ENCODE peak calls at places on chromosomes 7 and 10, in seven cellular contexts. Z is GM20000, S is PC-9, A is choroid plexus epithelial cell, X is endothelial cell, O is osteocyte, Y is fibroblast of the aortic adventitia. P is an unnamed sample.

GRCh38 chr10:2964632-2965296 is 102.6 kb upstream of the PFKP start:
- DNase-seq in Z (no peak), S (no peak), A (peak), X (peak), O (no peak), Y (no peak), P (no peak)

GRCh38 chr10:70853031-70853430 is 35.3 kb downstream of the PCBD1 start:
- DNase-seq in Z (no peak), S (no peak), A (no peak), X (no peak), O (no peak), Y (no peak), P (no peak)

GRCh38 chr10:22821501-22821900 is 106.4 kb upstream of the ARMC3 start:
- DNase-seq in Z (no peak), S (no peak), A (peak), X (no peak), O (no peak), Y (peak), P (peak)

GRCh38 chr7:151428393-151429231 is 11.3 kb downstream of the CRYGN start:
- DNase-seq in Z (no peak), S (peak), A (peak), X (no peak), O (no peak), Y (peak), P (peak)

GRCh38 chr7:126809188-126809587 is 443.6 kb downstream of the GRM8 start:
- DNase-seq in Z (no peak), S (no peak), A (no peak), X (no peak), O (no peak), Y (no peak), P (no peak)

GRCh38 chr7:93115796-93116195 is 2.0 kb downstream of the SAMD9 start:
- DNase-seq in Z (no peak), S (peak), A (peak), X (no peak), O (no peak), Y (peak), P (peak)

GRCh38 chr10:32114500-32114899 is 58.3 kb upstream of the KIF5B start:
- DNase-seq in Z (no peak), S (peak), A (no peak), X (no peak), O (no peak), Y (no peak), P (no peak)

GRCh38 chr10:116653885-116654284 is 33.1 kb downstream of the PNLIPRP2 start:
- DNase-seq in Z (no peak), S (no peak), A (no peak), X (no peak), O (no peak), Y (no peak), P (no peak)

GRCh38 chr7:41053830-41054229 is 649.1 kb downstream of the INHBA start:
- DNase-seq in Z (no peak), S (no peak), A (peak), X (no peak), O (no peak), Y (no peak), P (peak)

GRCh38 chr10:103512591-103513382 is 19.3 kb downstream of the NEURL1 start:
- DNase-seq in Z (no peak), S (no peak), A (no peak), X (no peak), O (no peak), Y (no peak), P (no peak)

GRCh38 chr10:73937333-73938020 is 26.5 kb downstream of the PLAU start:
- DNase-seq in Z (no peak), S (no peak), A (no peak), X (peak), O (no peak), Y (peak), P (no peak)

GRCh38 chr7:31935671-31936070 is 134.5 kb downstream of the PDE1C start:
- DNase-seq in Z (no peak), S (no peak), A (no peak), X (no peak), O (no peak), Y (no peak), P (no peak)

GRCh38 chr7:50659329-50659965 is 94.2 kb upstream of the DDC start:
- DNase-seq in Z (no peak), S (no peak), A (no peak), X (no peak), O (peak), Y (no peak), P (no peak)

GRCh38 chr10:31099664-31100063 is 68.0 kb upstream of the ZNF438 start:
- DNase-seq in Z (no peak), S (peak), A (peak), X (no peak), O (no peak), Y (no peak), P (no peak)

GRCh38 chr7:128053023-128053422 is 21.8 kb upstream of the LRRC4 start:
- DNase-seq in Z (no peak), S (no peak), A (peak), X (no peak), O (no peak), Y (peak), P (no peak)

GRCh38 chr7:127854383-127854782 is 176.9 kb downstream of the LRRC4 start:
- DNase-seq in Z (no peak), S (no peak), A (no peak), X (no peak), O (no peak), Y (no peak), P (no peak)

GRCh38 chr10:75959209-75959608 is 527.8 kb downstream of the LRMDA start:
- DNase-seq in Z (no peak), S (peak), A (peak), X (no peak), O (no peak), Y (peak), P (peak)

GRCh38 chr10:82966130-82966529 is 1091.1 kb downstream of the NRG3 start:
- DNase-seq in Z (no peak), S (no peak), A (no peak), X (no peak), O (no peak), Y (no peak), P (no peak)

GRCh38 chr10:82968533-82968932 is 1093.5 kb downstream of the NRG3 start:
- DNase-seq in Z (no peak), S (no peak), A (no peak), X (no peak), O (no peak), Y (peak), P (no peak)

GRCh38 chr10:82969405-82969804 is 1094.4 kb downstream of the NRG3 start:
- DNase-seq in Z (peak), S (no peak), A (peak), X (no peak), O (no peak), Y (peak), P (peak)
- TF ChIP-seq CTCF in Z (no peak), S (peak), A (peak), X (peak), O (peak), Y (no peak), P (peak)

DNA sequence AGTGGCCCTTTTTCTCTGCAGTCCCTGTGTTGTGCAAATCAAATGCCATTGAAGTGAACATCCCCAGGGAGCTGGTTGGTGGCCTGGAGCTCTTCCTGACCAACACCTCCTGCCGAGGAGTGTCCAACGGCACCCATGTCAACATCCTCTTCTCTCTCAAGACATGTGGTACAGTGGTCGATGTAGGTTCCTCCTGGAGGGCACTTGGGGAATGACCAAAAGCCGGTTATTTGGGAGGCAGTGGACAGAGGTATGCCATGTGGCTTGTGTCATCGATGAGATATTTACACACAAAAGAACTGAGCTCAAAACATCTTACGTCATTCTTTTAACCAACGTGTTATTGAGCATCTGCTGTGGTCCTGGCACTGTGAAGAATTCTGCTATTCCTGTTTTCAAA is 19.7 kb downstream of the OIT3 start:
- DNase-seq in Z (no peak), S (no peak), A (no peak), X (no peak), O (no peak), Y (no peak), P (no peak)
- TF ChIP-seq CTCF in Z (no peak), S (no peak), A (no peak), X (no peak), O (no peak), Y (no peak), P (no peak)

GRCh38 chr7:2701406-2701805 is 13.4 kb downstream of the AMZ1 start:
- DNase-seq in Z (no peak), S (no peak), A (no peak), X (no peak), O (no peak), Y (no peak), P (no peak)
- TF ChIP-seq CTCF in Z (no peak), S (no peak), A (no peak), X (no peak), O (no peak), Y (no peak), P (no peak)

GRCh38 chr10:27369832-27370231 is 129.2 kb upstream of the ACBD5 start:
- DNase-seq in Z (no peak), S (no peak), A (peak), X (no peak), O (no peak), Y (peak), P (no peak)
- TF ChIP-seq CTCF in Z (no peak), S (peak), A (peak), X (peak), O (peak), Y (no peak), P (peak)

DNA sequence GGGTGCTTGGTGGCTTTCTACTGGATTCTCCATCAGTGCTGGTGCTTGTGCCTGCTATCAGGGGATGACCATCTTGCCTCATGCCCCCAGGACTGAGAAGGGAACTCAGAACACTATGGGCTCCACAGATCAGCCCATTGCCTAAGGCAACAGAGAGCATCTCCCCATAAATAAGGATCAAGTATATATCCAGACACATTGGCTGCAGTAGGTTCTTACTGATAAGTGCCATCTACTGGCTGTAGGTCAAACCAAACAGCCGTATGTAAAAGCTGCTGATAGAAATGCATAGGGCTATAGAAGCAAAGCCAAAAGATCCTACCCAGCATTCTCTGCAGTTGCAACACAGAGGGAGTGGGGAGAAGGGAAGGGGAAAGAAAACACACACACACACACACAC is 153.7 kb downstream of the CDK14 start:
- DNase-seq in Z (peak), S (no peak), A (peak), X (no peak), O (no peak), Y (peak), P (peak)
- TF ChIP-seq CTCF in Z (no peak), S (no peak), A (peak), X (no peak), O (peak), Y (peak), P (peak)

GRCh38 chr7:118250860-118251494 is 26.5 kb downstream of the ANKRD7 start:
- DNase-seq in Z (no peak), S (no peak), A (peak), X (no peak), O (no peak), Y (peak), P (no peak)
- TF ChIP-seq CTCF in Z (no peak), S (peak), A (peak), X (peak), O (peak), Y (peak), P (peak)

DNA sequence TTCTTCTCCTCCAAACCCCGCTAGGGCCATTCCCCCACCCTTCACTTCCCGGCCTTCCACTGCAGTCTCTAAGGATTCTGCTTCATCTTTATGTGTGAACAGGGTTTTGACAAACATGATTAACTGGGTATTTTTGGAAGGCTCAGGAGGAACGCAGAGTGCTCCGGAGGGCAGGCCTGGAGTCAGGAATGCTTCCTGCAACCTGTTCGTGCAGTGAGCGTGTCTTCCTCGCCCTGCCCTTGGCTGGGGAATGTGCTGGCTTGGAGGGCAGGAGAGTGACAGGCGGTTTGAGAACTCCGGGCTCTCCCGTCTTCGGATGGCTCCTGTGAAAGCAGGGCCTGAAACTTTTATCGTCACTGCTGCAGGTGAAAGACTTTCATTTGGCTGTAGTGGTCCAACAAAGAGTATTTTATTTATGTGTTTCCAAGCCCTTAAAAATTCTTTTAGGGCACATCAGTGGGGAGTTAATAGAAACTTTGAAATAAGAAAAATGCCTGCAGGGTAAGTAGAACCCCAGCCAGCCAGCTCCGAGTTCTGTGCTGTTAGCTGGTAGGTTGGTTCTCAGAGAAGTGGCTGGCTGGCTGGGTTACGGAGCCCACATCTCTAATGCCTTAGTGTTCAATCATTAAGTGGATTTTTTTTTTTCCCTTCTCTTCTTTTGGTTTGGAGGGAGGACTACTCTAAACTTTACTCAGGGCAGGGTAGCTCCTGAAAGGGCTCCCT is 51.0 kb downstream of the TCF7L2 start:
- DNase-seq in Z (no peak), S (no peak), A (no peak), X (no peak), O (no peak), Y (no peak), P (no peak)
- TF ChIP-seq CTCF in Z (no peak), S (no peak), A (no peak), X (no peak), O (peak), Y (peak), P (no peak)

GRCh38 chr10:101304316-101304715 is 49.6 kb upstream of the BTRC start:
- DNase-seq in Z (no peak), S (no peak), A (no peak), X (no peak), O (no peak), Y (no peak), P (no peak)

GRCh38 chr10:101297901-101298451 is 56.0 kb upstream of the BTRC start:
- DNase-seq in Z (peak), S (no peak), A (peak), X (peak), O (peak), Y (peak), P (peak)

GRCh38 chr10:101303087-101303753 is 50.7 kb upstream of the BTRC start:
- DNase-seq in Z (no peak), S (no peak), A (no peak), X (no peak), O (no peak), Y (no peak), P (no peak)

GRCh38 chr10:101299211-101299610 is 54.8 kb upstream of the BTRC start:
- DNase-seq in Z (no peak), S (no peak), A (no peak), X (no peak), O (no peak), Y (no peak), P (no peak)

DNA sequence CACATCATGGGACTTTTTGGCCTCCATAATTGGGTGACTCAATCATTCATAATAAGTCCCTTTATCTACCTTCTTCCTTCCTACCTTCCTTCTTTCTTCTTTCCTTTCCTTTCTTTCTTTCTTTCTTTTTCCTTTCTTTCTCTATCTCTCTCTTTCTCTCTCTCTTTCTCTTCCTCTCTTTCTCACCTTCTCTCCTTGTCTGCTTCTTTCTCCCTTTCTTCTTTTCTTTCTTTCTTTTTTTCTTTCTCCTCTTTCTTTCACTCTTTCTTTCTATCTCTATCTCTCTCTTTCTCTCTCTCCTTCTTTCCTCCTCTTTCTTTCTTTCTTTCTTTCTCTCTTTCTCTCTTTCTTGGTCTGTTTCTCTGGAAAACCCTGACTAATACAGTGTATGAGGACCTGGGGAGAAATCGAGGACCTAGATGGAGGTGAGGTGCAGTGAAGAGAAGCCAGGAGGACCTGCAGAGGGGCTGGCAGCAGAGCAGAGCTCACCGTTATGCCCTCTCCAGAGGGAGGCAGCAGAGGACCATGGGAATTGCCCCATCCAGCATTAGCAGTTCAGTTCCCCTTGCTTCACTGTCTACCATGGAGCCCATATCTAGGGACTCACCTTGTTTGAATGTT is 52.7 kb upstream of the BTRC start:
- DNase-seq in Z (peak), S (no peak), A (peak), X (peak), O (no peak), Y (peak), P (peak)
- TF ChIP-seq CTCF in Z (peak), S (peak), A (peak), X (peak), O (peak), Y (peak), P (peak)

GRCh38 chr7:131071786-131072504 is 255.7 kb upstream of the MKLN1 start:
- DNase-seq in Z (no peak), S (no peak), A (peak), X (no peak), O (no peak), Y (peak), P (peak)
- TF ChIP-seq CTCF in Z (peak), S (peak), A (peak), X (peak), O (peak), Y (peak), P (peak)

GRCh38 chr7:22550514-22551010 is 50.6 kb upstream of the STEAP1B start:
- DNase-seq in Z (no peak), S (no peak), A (no peak), X (no peak), O (no peak), Y (no peak), P (no peak)

GRCh38 chr7:22549051-22549450 is 49.1 kb upstream of the STEAP1B start:
- DNase-seq in Z (no peak), S (no peak), A (no peak), X (no peak), O (no peak), Y (no peak), P (no peak)

GRCh38 chr7:22551768-22552513 is 52.0 kb upstream of the STEAP1B start:
- DNase-seq in Z (peak), S (no peak), A (no peak), X (no peak), O (peak), Y (no peak), P (no peak)

GRCh38 chr7:22548313-22548712 is 48.3 kb upstream of the STEAP1B start:
- DNase-seq in Z (no peak), S (no peak), A (no peak), X (no peak), O (no peak), Y (no peak), P (no peak)

GRCh38 chr7:22549667-22550513 is 49.9 kb upstream of the STEAP1B start:
- DNase-seq in Z (peak), S (no peak), A (no peak), X (peak), O (no peak), Y (peak), P (peak)
- TF ChIP-seq CTCF in Z (peak), S (peak), A (peak), X (peak), O (peak), Y (peak), P (peak)